ENCODE peak calls at places on chromosomes 12 and 14, in seven cellular contexts. M is A673, H is aorta, V is cardiac muscle cell, L is uterus, Q is heart right ventricle, T is breast epithelium. X is an unnamed sample.

GRCh38 chr12:124080649-124081048 is 107.6 kb downstream of the ZNF664 start:
- DNase-seq in H (no peak), V (no peak), Q (no peak), L (no peak), M (no peak), T (no peak), X (no peak)

GRCh38 chr12:64221656-64222010 is 463 bp downstream of the KICS2 start:
- DNase-seq in V (peak; percentile 86), H (peak; percentile 96), L (peak; percentile 83), Q (peak; percentile 83), T (peak; percentile 84), M (peak; percentile 93), X (peak; percentile 75)

GRCh38 chr14:71242237-71242748 is 335.0 kb downstream of the PCNX1 start:
- DNase-seq in H (peak; percentile 77), V (peak; percentile 64), L (peak; percentile 58), M (no peak), T (no peak), Q (no peak), X (no peak)

GRCh38 chr12:43692064-43692463 is 66.5 kb downstream of the PUS7L start:
- DNase-seq in V (peak; percentile 38), T (no peak), L (no peak), M (peak; percentile 43), Q (no peak), H (no peak), X (no peak)

GRCh38 chr14:44449694-44450093 is 57.4 kb downstream of the FSCB start:
- DNase-seq in T (no peak), L (no peak), V (no peak), M (no peak), Q (no peak), H (no peak), X (no peak)

GRCh38 chr12:121764808-121765207 is 28.7 kb downstream of the RHOF start:
- DNase-seq in Q (no peak), M (no peak), V (no peak), L (no peak), H (no peak), T (no peak), X (no peak)

GRCh38 chr12:117863004-117863709 is 105.6 kb downstream of the KSR2 start:
- DNase-seq in Q (no peak), H (no peak), T (no peak), V (no peak), L (no peak), M (no peak), X (no peak)

GRCh38 chr14:104820669-104821228 is 19.8 kb downstream of the ZBTB42 start:
- DNase-seq in M (peak; percentile 77), T (peak; percentile 76), L (peak; percentile 51), Q (no peak), H (no peak), V (peak; percentile 81), X (no peak)

GRCh38 chr14:19771895-19772430 is 1.3 kb upstream of the OR4M1 start:
- DNase-seq in V (no peak), L (no peak), M (no peak), T (no peak), H (no peak), Q (no peak), X (no peak)

GRCh38 chr14:41604793-41605534 is 1.7 kb upstream of the LRFN5 start:
- DNase-seq in T (peak; percentile 51), L (peak; percentile 63), Q (peak; percentile 43), V (peak; percentile 93), H (peak; percentile 81), M (peak; percentile 92), X (peak; percentile 48)

GRCh38 chr12:28512876-28513275 is 322.6 kb downstream of the CCDC91 start:
- DNase-seq in H (no peak), M (peak; percentile 54), L (no peak), V (no peak), T (no peak), Q (no peak), X (no peak)

GRCh38 chr12:107296681-107297086 is 203.3 kb upstream of the CRY1 start:
- DNase-seq in M (no peak), T (no peak), V (peak; percentile 19), Q (no peak), L (no peak), H (no peak), X (no peak)

GRCh38 chr12:63844391-63845341 is at the start of gene SRGAP1:
- DNase-seq in H (peak; percentile 89), Q (peak; percentile 69), T (peak; percentile 75), M (peak; percentile 83), L (peak; percentile 72), V (peak; percentile 94), X (peak; percentile 52)

GRCh38 chr14:48973136-48973535 is 613.0 kb downstream of the RPS29 start:
- DNase-seq in H (no peak), V (peak; percentile 52), M (no peak), L (no peak), T (no peak), Q (no peak), X (no peak)

GRCh38 chr14:32661216-32661615 is 277.5 kb upstream of the NPAS3 start:
- DNase-seq in Q (no peak), M (no peak), H (no peak), T (no peak), L (no peak), V (no peak), X (no peak)

GRCh38 chr12:117111386-117112267 is 12.4 kb upstream of the TESC start:
- DNase-seq in L (no peak), V (no peak), M (no peak), H (peak; percentile 27), Q (no peak), T (no peak), X (no peak)

GRCh38 chr14:24054646-24055045 is 2.8 kb downstream of the CARMIL3 start:
- DNase-seq in M (no peak), T (no peak), L (no peak), V (no peak), H (no peak), Q (no peak), X (no peak)
- H3K27me3 ChIP-seq in M (peaks cover 11% of the 10 kb centered on the region), T (no peaks in the 10 kb centered on the region), L (no peaks in the 10 kb centered on the region), V (no peaks in the 10 kb centered on the region), H (no peaks in the 10 kb centered on the region), Q (no peaks in the 10 kb centered on the region), X (no peaks in the 10 kb centered on the region)

DNA sequence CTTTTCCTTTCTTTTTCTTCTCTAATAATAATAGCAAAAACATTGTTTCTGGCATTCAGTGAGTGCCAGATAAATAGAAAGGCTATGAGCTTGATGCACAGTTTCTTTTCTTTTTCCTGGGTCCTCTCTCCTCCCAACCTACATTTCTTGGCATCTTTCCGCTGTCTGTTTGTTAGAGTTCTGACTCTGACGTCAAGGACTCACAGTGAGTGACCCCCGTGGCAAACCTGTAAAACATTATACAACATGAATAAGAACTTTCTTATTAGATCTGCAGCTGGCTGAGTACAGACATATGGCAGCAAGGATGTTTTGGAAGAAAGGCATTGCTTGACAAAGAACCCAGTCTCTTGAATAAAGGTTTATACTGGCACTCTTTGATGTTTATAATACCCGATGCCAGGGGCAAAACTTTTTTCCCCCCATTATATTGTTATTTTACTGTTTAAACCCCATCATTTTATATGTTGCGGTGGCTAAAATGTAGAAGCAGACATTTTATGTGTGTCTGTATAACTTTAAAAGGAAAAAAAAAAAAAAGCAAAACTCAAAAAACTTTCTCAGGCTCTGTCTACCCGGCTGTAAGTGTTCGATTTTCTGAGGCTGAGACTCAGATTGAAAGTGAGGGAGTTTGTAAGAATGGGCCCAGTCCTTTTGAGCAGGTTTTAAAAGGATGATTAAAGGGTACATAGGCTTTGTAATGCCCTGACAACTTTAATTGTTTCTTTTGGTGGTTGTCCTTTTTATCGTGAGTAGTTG is 159.2 kb downstream of the PDE3A start:
- DNase-seq in M (no peak), H (no peak), Q (no peak), T (no peak), L (no peak), V (peak; percentile 70), X (no peak)
- H3K4me3 ChIP-seq in M (no peak overlapping the region), H (peak overlapping the region; percentile 20), Q (no peak overlapping the region), T (no peak overlapping the region), L (no peak overlapping the region), V (no peak overlapping the region), X (peak overlapping the region; percentile 4)

DNA sequence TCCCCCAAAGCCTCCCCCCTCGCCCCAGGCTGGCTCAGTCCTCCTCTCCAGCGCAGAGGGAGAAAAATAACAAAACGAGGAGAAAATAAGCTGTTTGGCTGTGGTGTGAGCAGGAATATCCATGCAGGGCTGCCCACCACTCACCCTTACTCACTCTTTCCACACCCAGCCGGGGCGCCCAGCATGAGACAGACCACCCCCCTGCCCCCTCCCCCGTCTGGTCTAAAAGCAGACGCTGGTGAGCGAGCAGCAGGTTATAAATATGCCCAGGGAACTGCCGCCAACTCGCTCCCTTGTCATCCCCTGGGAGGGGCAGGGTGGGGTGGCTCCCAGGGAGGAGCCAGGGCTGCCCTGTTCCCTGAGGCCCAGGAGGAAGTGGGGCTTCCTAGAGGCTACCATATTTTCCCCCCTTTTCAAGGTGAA is 7.4 kb downstream of the WNT1 start:
- DNase-seq in H (peak; percentile 91), T (no peak), M (no peak), V (no peak), Q (peak; percentile 63), L (no peak), X (no peak)
- H3K27me3 ChIP-seq in H (no peaks in the 10 kb centered on the region), T (no peaks in the 10 kb centered on the region), M (peaks cover 44% of the 10 kb centered on the region), V (peaks cover 81% of the 10 kb centered on the region), Q (peaks cover 32% of the 10 kb centered on the region), L (peaks cover 20% of the 10 kb centered on the region), X (peaks cover 13% of the 10 kb centered on the region)

DNA sequence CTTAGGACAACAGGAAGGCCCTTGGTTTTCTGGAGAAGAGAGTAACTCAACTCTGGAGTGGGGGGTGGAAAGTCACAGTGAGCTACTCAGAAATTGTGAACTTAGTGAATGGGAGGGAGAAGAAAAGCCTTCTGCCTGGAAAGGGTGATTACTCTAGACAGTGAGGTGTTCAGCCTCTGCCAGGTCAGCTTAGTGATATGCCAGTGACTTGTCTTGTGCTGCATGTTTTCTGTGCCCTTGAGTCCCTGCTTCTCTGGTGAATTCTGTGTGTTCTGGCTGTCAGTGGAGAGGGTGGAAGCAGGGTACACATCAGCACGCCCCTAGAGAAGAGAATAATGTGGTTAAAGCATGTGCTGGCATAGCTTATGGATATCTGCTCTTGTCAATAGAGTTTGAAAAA is 13.4 kb downstream of the ATP23 start:
- DNase-seq in V (no peak), M (no peak), H (no peak), L (no peak), Q (no peak), T (no peak), X (no peak)
- H3K4me3 ChIP-seq in V (no peak overlapping the region), M (no peak overlapping the region), H (no peak overlapping the region), L (no peak overlapping the region), Q (no peak overlapping the region), T (no peak overlapping the region), X (no peak overlapping the region)

GRCh38 chr12:2779281-2779680 is 15.5 kb upstream of the FKBP4 start:
- DNase-seq in V (no peak), Q (no peak), M (no peak), H (no peak), L (no peak), T (no peak), X (no peak)
- H3K27me3 ChIP-seq in V (peaks cover 9% of the 10 kb centered on the region), Q (no peaks in the 10 kb centered on the region), M (peaks cover 4% of the 10 kb centered on the region), H (no peaks in the 10 kb centered on the region), L (no peaks in the 10 kb centered on the region), T (no peaks in the 10 kb centered on the region), X (no peaks in the 10 kb centered on the region)

DNA sequence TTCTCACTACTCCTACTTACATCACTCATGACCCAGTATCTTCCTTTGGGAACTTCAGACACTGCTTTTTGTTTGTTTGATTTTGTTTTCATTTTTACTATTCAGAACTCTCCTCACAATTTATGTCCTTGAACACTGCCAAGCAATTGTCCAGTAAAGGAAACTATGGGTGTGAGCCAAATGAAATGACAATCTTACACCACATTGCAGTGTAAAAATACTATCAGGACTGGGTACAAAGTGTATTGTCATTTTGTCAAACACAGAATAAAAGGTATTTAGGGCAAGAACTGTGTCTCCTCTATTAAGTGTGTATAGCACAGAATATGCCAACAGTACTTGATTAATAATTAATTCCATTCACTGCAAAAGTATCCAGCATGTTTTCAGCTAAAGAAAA is 199.3 kb downstream of the ALG10B start:
- DNase-seq in T (no peak), M (no peak), V (no peak), L (no peak), Q (no peak), H (no peak), X (no peak)
- H3K4me3 ChIP-seq in T (no peak overlapping the region), M (no peak overlapping the region), V (no peak overlapping the region), L (no peak overlapping the region), Q (no peak overlapping the region), H (no peak overlapping the region), X (no peak overlapping the region)

GRCh38 chr12:52010152-52010622 is 3.4 kb downstream of the TAMALIN start:
- DNase-seq in T (peak; percentile 66), V (peak; percentile 98), L (peak; percentile 91), H (peak; percentile 84), Q (peak; percentile 85), M (peak; percentile 63), X (peak; percentile 75)
- H3K27me3 ChIP-seq in T (no peaks in the 10 kb centered on the region), V (peaks cover 23% of the 10 kb centered on the region), L (no peaks in the 10 kb centered on the region), H (no peaks in the 10 kb centered on the region), Q (peaks cover 11% of the 10 kb centered on the region), M (no peaks in the 10 kb centered on the region), X (no peaks in the 10 kb centered on the region)